ENCODE peak calls at places on chromosomes 1 and 21, in nine cellular contexts. One of them, this sample, is unnamed.

GRCh38 chr1:54850737-54851136 is 36.3 kb downstream of the DHCR24 start:
- DNase-seq in stomach: no peak
- DNase-seq in H4: peak
- DNase-seq in effector CD8-positive, alpha-beta T cell: no peak
- DNase-seq in SHP77: no peak
- DNase-seq in A172: peak
- DNase-seq in ecto neural progenitor cell: no peak
- DNase-seq in retina: no peak
- DNase-seq in stimulated activated CD8-positive, alpha-beta memory T cell treated with anti-CD3 and anti-CD28 coated beads, Interleukin-4, amount 100 ng/mL, for 4 hours: no peak
- DNase-seq in this sample: peak

GRCh38 chr1:205379056-205379455 is 22.3 kb upstream of the KLHDC8A start:
- DNase-seq in stomach: no peak
- DNase-seq in H4: no peak
- DNase-seq in effector CD8-positive, alpha-beta T cell: no peak
- DNase-seq in SHP77: no peak
- DNase-seq in A172: no peak
- DNase-seq in ecto neural progenitor cell: no peak
- DNase-seq in retina: no peak
- DNase-seq in stimulated activated CD8-positive, alpha-beta memory T cell treated with anti-CD3 and anti-CD28 coated beads, Interleukin-4, amount 100 ng/mL, for 4 hours: no peak
- DNase-seq in this sample: no peak

GRCh38 chr21:41507521-41508414 is at the start of gene TMPRSS2:
- DNase-seq in stomach: peak
- DNase-seq in H4: no peak
- DNase-seq in effector CD8-positive, alpha-beta T cell: no peak
- DNase-seq in SHP77: no peak
- DNase-seq in A172: no peak
- DNase-seq in ecto neural progenitor cell: peak
- DNase-seq in retina: peak
- DNase-seq in stimulated activated CD8-positive, alpha-beta memory T cell treated with anti-CD3 and anti-CD28 coated beads, Interleukin-4, amount 100 ng/mL, for 4 hours: no peak
- DNase-seq in this sample: peak

GRCh38 chr1:40495315-40495903 is 13.2 kb upstream of the EXO5 start:
- DNase-seq in stomach: no peak
- DNase-seq in H4: no peak
- DNase-seq in effector CD8-positive, alpha-beta T cell: no peak
- DNase-seq in SHP77: no peak
- DNase-seq in A172: no peak
- DNase-seq in ecto neural progenitor cell: no peak
- DNase-seq in retina: no peak
- DNase-seq in stimulated activated CD8-positive, alpha-beta memory T cell treated with anti-CD3 and anti-CD28 coated beads, Interleukin-4, amount 100 ng/mL, for 4 hours: no peak
- DNase-seq in this sample: no peak

GRCh38 chr1:4256351-4256750 is 356.3 kb upstream of the C1orf174 start:
- DNase-seq in stomach: no peak
- DNase-seq in H4: no peak
- DNase-seq in effector CD8-positive, alpha-beta T cell: no peak
- DNase-seq in SHP77: no peak
- DNase-seq in A172: no peak
- DNase-seq in ecto neural progenitor cell: no peak
- DNase-seq in retina: no peak
- DNase-seq in stimulated activated CD8-positive, alpha-beta memory T cell treated with anti-CD3 and anti-CD28 coated beads, Interleukin-4, amount 100 ng/mL, for 4 hours: no peak
- DNase-seq in this sample: no peak

GRCh38 chr21:45347712-45348477 is 57.1 kb upstream of the COL18A1 start:
- DNase-seq in stomach: no peak
- DNase-seq in H4: no peak
- DNase-seq in effector CD8-positive, alpha-beta T cell: no peak
- DNase-seq in SHP77: no peak
- DNase-seq in A172: no peak
- DNase-seq in ecto neural progenitor cell: no peak
- DNase-seq in retina: peak
- DNase-seq in stimulated activated CD8-positive, alpha-beta memory T cell treated with anti-CD3 and anti-CD28 coated beads, Interleukin-4, amount 100 ng/mL, for 4 hours: no peak
- DNase-seq in this sample: no peak

GRCh38 chr1:206725053-206725963 is 40.6 kb downstream of the MAPKAPK2 start:
- DNase-seq in stomach: peak
- DNase-seq in H4: peak
- DNase-seq in effector CD8-positive, alpha-beta T cell: peak
- DNase-seq in SHP77: peak
- DNase-seq in A172: no peak
- DNase-seq in ecto neural progenitor cell: no peak
- DNase-seq in retina: peak
- DNase-seq in stimulated activated CD8-positive, alpha-beta memory T cell treated with anti-CD3 and anti-CD28 coated beads, Interleukin-4, amount 100 ng/mL, for 4 hours: peak
- DNase-seq in this sample: peak

GRCh38 chr1:30684881-30685795 is 38.2 kb downstream of the MATN1 start:
- DNase-seq in stomach: peak
- DNase-seq in H4: no peak
- DNase-seq in effector CD8-positive, alpha-beta T cell: peak
- DNase-seq in SHP77: no peak
- DNase-seq in A172: no peak
- DNase-seq in ecto neural progenitor cell: peak
- DNase-seq in retina: peak
- DNase-seq in stimulated activated CD8-positive, alpha-beta memory T cell treated with anti-CD3 and anti-CD28 coated beads, Interleukin-4, amount 100 ng/mL, for 4 hours: no peak
- DNase-seq in this sample: no peak

GRCh38 chr1:203564024-203564423 is 62.6 kb upstream of the ATP2B4 start:
- DNase-seq in stomach: no peak
- DNase-seq in H4: no peak
- DNase-seq in effector CD8-positive, alpha-beta T cell: no peak
- DNase-seq in SHP77: no peak
- DNase-seq in A172: no peak
- DNase-seq in ecto neural progenitor cell: no peak
- DNase-seq in retina: no peak
- DNase-seq in stimulated activated CD8-positive, alpha-beta memory T cell treated with anti-CD3 and anti-CD28 coated beads, Interleukin-4, amount 100 ng/mL, for 4 hours: no peak
- DNase-seq in this sample: no peak

GRCh38 chr1:233326319-233326994 is 1.1 kb upstream of the MAP3K21 start:
- DNase-seq in stomach: no peak
- DNase-seq in H4: no peak
- DNase-seq in effector CD8-positive, alpha-beta T cell: no peak
- DNase-seq in SHP77: no peak
- DNase-seq in A172: no peak
- DNase-seq in ecto neural progenitor cell: no peak
- DNase-seq in retina: no peak
- DNase-seq in stimulated activated CD8-positive, alpha-beta memory T cell treated with anti-CD3 and anti-CD28 coated beads, Interleukin-4, amount 100 ng/mL, for 4 hours: no peak
- DNase-seq in this sample: peak

GRCh38 chr1:213666113-213666512 is 321.7 kb upstream of the PROX1 start:
- DNase-seq in stomach: no peak
- DNase-seq in H4: no peak
- DNase-seq in effector CD8-positive, alpha-beta T cell: no peak
- DNase-seq in SHP77: peak
- DNase-seq in A172: no peak
- DNase-seq in ecto neural progenitor cell: no peak
- DNase-seq in retina: no peak
- DNase-seq in stimulated activated CD8-positive, alpha-beta memory T cell treated with anti-CD3 and anti-CD28 coated beads, Interleukin-4, amount 100 ng/mL, for 4 hours: no peak
- DNase-seq in this sample: no peak

GRCh38 chr1:188006354-188006753 is 1177.6 kb downstream of the PLA2G4A start:
- DNase-seq in stomach: no peak
- DNase-seq in H4: no peak
- DNase-seq in effector CD8-positive, alpha-beta T cell: no peak
- DNase-seq in SHP77: no peak
- DNase-seq in A172: no peak
- DNase-seq in ecto neural progenitor cell: no peak
- DNase-seq in retina: no peak
- DNase-seq in stimulated activated CD8-positive, alpha-beta memory T cell treated with anti-CD3 and anti-CD28 coated beads, Interleukin-4, amount 100 ng/mL, for 4 hours: no peak
- DNase-seq in this sample: no peak

GRCh38 chr1:209768354-209768774 is 12.5 kb downstream of the TRAF3IP3 start:
- DNase-seq in stomach: peak
- DNase-seq in H4: no peak
- DNase-seq in effector CD8-positive, alpha-beta T cell: peak
- DNase-seq in SHP77: no peak
- DNase-seq in A172: no peak
- DNase-seq in ecto neural progenitor cell: no peak
- DNase-seq in retina: no peak
- DNase-seq in stimulated activated CD8-positive, alpha-beta memory T cell treated with anti-CD3 and anti-CD28 coated beads, Interleukin-4, amount 100 ng/mL, for 4 hours: peak
- DNase-seq in this sample: no peak

GRCh38 chr1:30840904-30841598 is 67.5 kb downstream of the SDC3 start:
- DNase-seq in stomach: peak
- DNase-seq in H4: no peak
- DNase-seq in effector CD8-positive, alpha-beta T cell: no peak
- DNase-seq in SHP77: peak
- DNase-seq in A172: no peak
- DNase-seq in ecto neural progenitor cell: no peak
- DNase-seq in retina: no peak
- DNase-seq in stimulated activated CD8-positive, alpha-beta memory T cell treated with anti-CD3 and anti-CD28 coated beads, Interleukin-4, amount 100 ng/mL, for 4 hours: no peak
- DNase-seq in this sample: peak

GRCh38 chr1:234987415-234988159 is 141.1 kb downstream of the TOMM20 start:
- DNase-seq in stomach: peak
- DNase-seq in H4: peak
- DNase-seq in effector CD8-positive, alpha-beta T cell: no peak
- DNase-seq in SHP77: no peak
- DNase-seq in A172: peak
- DNase-seq in ecto neural progenitor cell: peak
- DNase-seq in retina: no peak
- DNase-seq in stimulated activated CD8-positive, alpha-beta memory T cell treated with anti-CD3 and anti-CD28 coated beads, Interleukin-4, amount 100 ng/mL, for 4 hours: no peak
- DNase-seq in this sample: peak